ENCODE peak calls at places on chromosomes 2 and 18, in five cellular contexts. P is PC-3, D is HL-60, F is hippocampal formation, C is HFFc6. V is an unnamed sample.

GRCh38 chr18:79802298-79802697 is 4.6 kb downstream of the KCNG2 start:
- DNase-seq in F (no peak), C (no peak), D (no peak), P (no peak), V (no peak)

GRCh38 chr2:23711979-23712755 is 214.8 kb downstream of the ATAD2B start:
- DNase-seq in P (no peak), D (no peak), F (no peak), C (no peak), V (no peak)

GRCh38 chr2:100959225-100959880 is 42.7 kb upstream of the RPL31 start:
- DNase-seq in D (no peak), P (peak; percentile 39), F (no peak), C (peak; percentile 71), V (no peak)

GRCh38 chr2:69018629-69019227 is 5.7 kb downstream of the ANTXR1 start:
- DNase-seq in C (no peak), F (no peak), P (no peak), D (no peak), V (no peak)

GRCh38 chr2:241892299-241893137 is 23.0 kb downstream of the RTP5 start:
- DNase-seq in C (peak; percentile 13), P (no peak), D (no peak), F (no peak), V (no peak)

GRCh38 chr2:38723173-38723572 is 28.0 kb downstream of the SRSF7 start:
- DNase-seq in C (no peak), F (no peak), P (no peak), D (no peak), V (no peak)

GRCh38 chr2:47038656-47039501 is 116.2 kb downstream of the STPG4 start:
- DNase-seq in P (no peak), C (no peak), D (no peak), F (no peak), V (peak; percentile 55)

GRCh38 chr2:43082111-43082877 is 144.1 kb downstream of the ZFP36L2 start:
- DNase-seq in P (peak; percentile 47), D (no peak), F (no peak), C (peak; percentile 72), V (no peak)

GRCh38 chr18:32769242-32770180 is 3.3 kb downstream of the KLHL14 start:
- DNase-seq in D (no peak), P (no peak), C (no peak), F (no peak), V (peak; percentile 12)